ENCODE peak calls at places on chromosomes 4 and X, in eight cellular contexts. D is HT-29, R is T-cell, Y is COR-L47, Q is NCI-H460, V is AG08396, S is non-pigmented ciliary epithelial cell, X is A549. I is an unnamed sample.

GRCh38 chr4:42371306-42372063 is 25.8 kb upstream of the SHISA3 start:
- DNase-seq in D (peak), X (peak), R (no peak), Q (peak), Y (peak), S (peak), V (peak), I (peak)

GRCh38 chrX:51456814-51457213 is 39.6 kb downstream of the NUDT11 start:
- DNase-seq in S (no peak), R (no peak), V (no peak), Q (peak), Y (no peak), D (peak), X (peak), I (no peak)

GRCh38 chr4:138062929-138063328 is 179.2 kb downstream of the SLC7A11 start:
- DNase-seq in Q (no peak), R (no peak), X (no peak), Y (no peak), V (peak), S (no peak), D (no peak), I (no peak)

GRCh38 chr4:80017125-80017854 is 55.7 kb downstream of the ANTXR2 start:
- DNase-seq in Y (no peak), D (no peak), R (no peak), S (peak), V (peak), X (no peak), Q (no peak), I (no peak)

GRCh38 chr4:91471280-91471679 is 832.5 kb upstream of the GRID2 start:
- DNase-seq in V (no peak), S (no peak), X (no peak), Q (no peak), D (no peak), R (no peak), Y (no peak), I (no peak)

GRCh38 chr4:106773106-106773905 is 262.8 kb downstream of the DKK2 start:
- DNase-seq in R (no peak), V (no peak), X (no peak), S (peak), Y (no peak), D (no peak), Q (no peak), I (no peak)

GRCh38 chr4:179595671-179596410 is 2153.6 kb upstream of the AGA start:
- DNase-seq in Y (no peak), S (peak), X (no peak), R (no peak), V (no peak), D (no peak), Q (no peak), I (no peak)

GRCh38 chr4:19159874-19160273 is 1091.8 kb upstream of the SLIT2 start:
- DNase-seq in S (no peak), D (no peak), R (no peak), Y (no peak), Q (no peak), V (no peak), X (no peak), I (no peak)

GRCh38 chrX:120769576-120770341 is 105.9 kb downstream of the CT47B1 start:
- DNase-seq in X (peak), R (no peak), Y (peak), V (peak), Q (peak), S (no peak), D (peak), I (no peak)

GRCh38 chr4:165343353-165344191 is 16.1 kb downstream of the MSMO1 start:
- DNase-seq in Q (no peak), S (no peak), D (peak), Y (no peak), X (peak), V (no peak), R (peak), I (no peak)

GRCh38 chr4:110085131-110085530 is 113.3 kb downstream of the ELOVL6 start:
- DNase-seq in V (no peak), S (no peak), Y (peak), X (no peak), D (peak), R (peak), Q (no peak), I (no peak)

GRCh38 chrX:264634-265455 is 16.3 kb upstream of the PLCXD1 start:
- DNase-seq in R (no peak), X (peak), D (no peak), Q (peak), V (no peak), S (no peak), Y (no peak), I (no peak)

GRCh38 chrX:48493890-48494364 is 14.9 kb upstream of the PORCN start:
- DNase-seq in Y (no peak), V (no peak), R (no peak), D (peak), X (no peak), Q (peak), S (no peak), I (no peak)

GRCh38 chr4:97605927-97606326 is 537.3 kb downstream of the STPG2 start:
- DNase-seq in Q (no peak), V (no peak), Y (no peak), S (no peak), D (no peak), R (no peak), X (no peak), I (no peak)

GRCh38 chrX:133668225-133668931 is 253.1 kb upstream of the GPC4 start:
- DNase-seq in Y (no peak), R (no peak), D (no peak), X (no peak), S (no peak), Q (no peak), V (no peak), I (no peak)

GRCh38 chr4:38062088-38062893 is 102.1 kb downstream of the PTTG2 start:
- DNase-seq in R (peak), D (peak), S (no peak), V (peak), Q (peak), X (peak), Y (peak), I (peak)

GRCh38 chr4:24843121-24843520 is 47.7 kb downstream of the SOD3 start:
- DNase-seq in Y (no peak), X (no peak), Q (no peak), V (no peak), R (no peak), S (no peak), D (no peak), I (no peak)